ENCODE peak calls at places on chromosomes 16 and 17, in five cellular contexts. One of them, this sample, is unnamed.
A peak's percentile ranks its signal among the peaks of the same experiment; 100 is the strongest.

GRCh38 chr16:26606381-26607150 is 460.2 kb upstream of the C16orf82 start:
- DNase-seq in psoas muscle: no peak
- DNase-seq in cardiac muscle cell: no peak
- DNase-seq in endothelial cell: no peak
- DNase-seq in omental fat pad: no peak
- DNase-seq in this sample: no peak

GRCh38 chr17:41127371-41127770 is 3.4 kb upstream of the KRTAP4-12 start:
- DNase-seq in psoas muscle: no peak
- DNase-seq in cardiac muscle cell: no peak
- DNase-seq in endothelial cell: no peak
- DNase-seq in omental fat pad: no peak
- DNase-seq in this sample: no peak

GRCh38 chr16:72997141-72997542 is 50.8 kb downstream of the ZFHX3 start:
- DNase-seq in psoas muscle: peak; percentile 72
- DNase-seq in cardiac muscle cell: peak; percentile 81
- DNase-seq in endothelial cell: no peak
- DNase-seq in omental fat pad: no peak
- DNase-seq in this sample: no peak

GRCh38 chr16:50381679-50382440 is 13.1 kb upstream of the BRD7 start:
- DNase-seq in psoas muscle: no peak
- DNase-seq in cardiac muscle cell: no peak
- DNase-seq in endothelial cell: no peak
- DNase-seq in omental fat pad: no peak
- DNase-seq in this sample: no peak

GRCh38 chr16:28621756-28622155 is 11.9 kb upstream of the SULT1A1 start:
- DNase-seq in psoas muscle: no peak
- DNase-seq in cardiac muscle cell: no peak
- DNase-seq in endothelial cell: no peak
- DNase-seq in omental fat pad: no peak
- DNase-seq in this sample: no peak

GRCh38 chr17:11618861-11619566 is 20.7 kb downstream of the DNAH9 start:
- DNase-seq in psoas muscle: no peak
- DNase-seq in cardiac muscle cell: no peak
- DNase-seq in endothelial cell: no peak
- DNase-seq in omental fat pad: no peak
- DNase-seq in this sample: no peak

GRCh38 chr17:79478841-79479240 is 132.0 kb downstream of the RBFOX3 start:
- DNase-seq in psoas muscle: no peak
- DNase-seq in cardiac muscle cell: no peak
- DNase-seq in endothelial cell: no peak
- DNase-seq in omental fat pad: no peak
- DNase-seq in this sample: no peak

GRCh38 chr17:5500247-5500803 is 14.0 kb downstream of the MIS12 start:
- DNase-seq in psoas muscle: no peak
- DNase-seq in cardiac muscle cell: no peak
- DNase-seq in endothelial cell: peak; percentile 13
- DNase-seq in omental fat pad: no peak
- DNase-seq in this sample: no peak

GRCh38 chr17:51819341-51819740 is 339.2 kb downstream of the CA10 start:
- DNase-seq in psoas muscle: no peak
- DNase-seq in cardiac muscle cell: no peak
- DNase-seq in endothelial cell: no peak
- DNase-seq in omental fat pad: no peak
- DNase-seq in this sample: no peak

GRCh38 chr16:49216593-49216992 is 65.0 kb downstream of the CBLN1 start:
- DNase-seq in psoas muscle: no peak
- DNase-seq in cardiac muscle cell: no peak
- DNase-seq in endothelial cell: no peak
- DNase-seq in omental fat pad: no peak
- DNase-seq in this sample: no peak

GRCh38 chr16:23843143-23843542 is 7.4 kb downstream of the PRKCB start:
- DNase-seq in psoas muscle: no peak
- DNase-seq in cardiac muscle cell: no peak
- DNase-seq in endothelial cell: no peak
- DNase-seq in omental fat pad: no peak
- DNase-seq in this sample: no peak

GRCh38 chr16:11384956-11385586 is 39.8 kb downstream of the RMI2 start:
- DNase-seq in psoas muscle: no peak
- DNase-seq in cardiac muscle cell: no peak
- DNase-seq in endothelial cell: no peak
- DNase-seq in omental fat pad: no peak
- DNase-seq in this sample: no peak

GRCh38 chr16:11384184-11384955 is 39.1 kb downstream of the RMI2 start:
- DNase-seq in psoas muscle: no peak
- DNase-seq in cardiac muscle cell: no peak
- DNase-seq in endothelial cell: no peak
- DNase-seq in omental fat pad: no peak
- DNase-seq in this sample: no peak

GRCh38 chr16:11389083-11389482 is 43.8 kb downstream of the RMI2 start:
- DNase-seq in psoas muscle: no peak
- DNase-seq in cardiac muscle cell: no peak
- DNase-seq in endothelial cell: no peak
- DNase-seq in omental fat pad: no peak
- DNase-seq in this sample: no peak

GRCh38 chr16:11386054-11386680 is 40.9 kb downstream of the RMI2 start:
- DNase-seq in psoas muscle: no peak
- DNase-seq in cardiac muscle cell: no peak
- DNase-seq in endothelial cell: no peak
- DNase-seq in omental fat pad: no peak
- DNase-seq in this sample: no peak

GRCh38 chr16:11386791-11387546 is 41.7 kb downstream of the RMI2 start:
- DNase-seq in psoas muscle: peak; percentile 73
- DNase-seq in cardiac muscle cell: peak; percentile 58
- DNase-seq in endothelial cell: peak; percentile 74
- DNase-seq in omental fat pad: no peak
- DNase-seq in this sample: no peak
- TF ChIP-seq CTCF in psoas muscle: peak; percentile 41
- TF ChIP-seq CTCF in cardiac muscle cell: peak; percentile 78
- TF ChIP-seq CTCF in endothelial cell: peak; percentile 58
- TF ChIP-seq CTCF in omental fat pad: no peak
- TF ChIP-seq CTCF in this sample: peak; percentile 1

DNA sequence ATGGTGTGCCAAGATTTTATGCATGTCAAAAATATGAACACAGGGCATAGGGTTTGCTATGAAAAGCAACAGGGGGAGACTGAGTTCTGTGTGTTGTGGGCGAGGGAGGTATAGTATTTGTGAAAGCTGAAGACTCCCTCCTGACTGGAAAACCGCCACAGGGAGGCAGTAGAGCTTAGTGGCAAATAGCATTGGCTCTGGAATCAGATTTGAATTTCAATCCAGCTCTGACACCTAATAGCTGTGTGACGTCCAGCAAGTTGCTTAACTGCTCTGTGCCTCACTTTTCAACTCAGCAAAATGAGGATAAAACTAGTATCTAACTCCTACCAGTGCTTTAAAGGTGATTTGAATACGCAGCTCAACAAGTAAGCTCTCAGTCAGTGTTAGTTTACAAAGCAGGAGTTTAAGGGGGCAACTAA is 22.0 kb downstream of the KPNA2 start:
- DNase-seq in psoas muscle: no peak
- DNase-seq in cardiac muscle cell: peak; percentile 51
- DNase-seq in endothelial cell: peak; percentile 29
- DNase-seq in omental fat pad: no peak
- DNase-seq in this sample: no peak
- TF ChIP-seq CTCF in psoas muscle: peak; percentile 19
- TF ChIP-seq CTCF in cardiac muscle cell: peak; percentile 45
- TF ChIP-seq CTCF in endothelial cell: no peak
- TF ChIP-seq CTCF in omental fat pad: no peak
- TF ChIP-seq CTCF in this sample: peak; percentile 39

GRCh38 chr16:57092786-57093301 is 461 bp downstream of the CPNE2 start:
- DNase-seq in psoas muscle: peak; percentile 76
- DNase-seq in cardiac muscle cell: peak; percentile 35
- DNase-seq in endothelial cell: peak; percentile 62
- DNase-seq in omental fat pad: peak; percentile 37
- DNase-seq in this sample: no peak
- TF ChIP-seq CTCF in psoas muscle: peak; percentile 62
- TF ChIP-seq CTCF in cardiac muscle cell: peak; percentile 48
- TF ChIP-seq CTCF in endothelial cell: peak; percentile 74
- TF ChIP-seq CTCF in omental fat pad: no peak
- TF ChIP-seq CTCF in this sample: peak; percentile 39

DNA sequence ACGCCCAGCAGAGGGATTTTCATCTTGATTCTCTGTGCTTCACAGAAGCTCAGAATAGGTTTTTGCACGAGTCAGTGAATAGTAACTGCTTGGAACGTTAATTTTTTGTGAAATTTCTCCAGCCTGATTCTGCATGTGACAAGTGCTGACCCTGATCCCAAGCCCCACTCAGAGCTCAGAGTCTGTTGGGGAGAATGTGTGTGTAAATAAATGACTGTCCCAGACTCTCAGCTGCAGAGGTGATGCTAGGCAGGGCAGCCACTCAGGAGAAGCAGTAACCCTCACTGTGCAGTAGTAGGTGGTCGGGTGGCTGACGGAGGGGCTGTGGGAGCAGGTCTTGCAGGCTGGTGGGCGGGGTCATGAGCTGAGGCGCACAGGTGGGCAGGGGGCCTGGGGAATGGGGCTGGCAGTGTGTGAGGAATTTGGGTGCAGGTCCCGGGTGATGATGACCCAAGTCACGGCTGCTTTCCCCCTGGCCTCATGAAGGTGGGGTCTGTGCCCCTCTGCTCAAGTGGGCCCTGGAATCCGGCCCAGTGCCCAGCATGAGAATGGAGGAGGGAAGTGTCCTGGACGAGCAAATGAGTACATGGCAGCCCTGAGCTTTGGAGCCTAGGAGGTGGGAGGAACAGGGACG is 16.3 kb upstream of the FOXK2 start:
- DNase-seq in psoas muscle: no peak
- DNase-seq in cardiac muscle cell: no peak
- DNase-seq in endothelial cell: no peak
- DNase-seq in omental fat pad: no peak
- DNase-seq in this sample: no peak
- TF ChIP-seq CTCF in psoas muscle: no peak
- TF ChIP-seq CTCF in cardiac muscle cell: no peak
- TF ChIP-seq CTCF in endothelial cell: no peak
- TF ChIP-seq CTCF in omental fat pad: no peak
- TF ChIP-seq CTCF in this sample: no peak

GRCh38 chr16:2037115-2037514 is 10.4 kb downstream of the NHERF2 start:
- DNase-seq in psoas muscle: no peak
- DNase-seq in cardiac muscle cell: no peak
- DNase-seq in endothelial cell: no peak
- DNase-seq in omental fat pad: no peak
- DNase-seq in this sample: no peak
- TF ChIP-seq CTCF in psoas muscle: no peak
- TF ChIP-seq CTCF in cardiac muscle cell: no peak
- TF ChIP-seq CTCF in endothelial cell: no peak
- TF ChIP-seq CTCF in omental fat pad: no peak
- TF ChIP-seq CTCF in this sample: no peak

DNA sequence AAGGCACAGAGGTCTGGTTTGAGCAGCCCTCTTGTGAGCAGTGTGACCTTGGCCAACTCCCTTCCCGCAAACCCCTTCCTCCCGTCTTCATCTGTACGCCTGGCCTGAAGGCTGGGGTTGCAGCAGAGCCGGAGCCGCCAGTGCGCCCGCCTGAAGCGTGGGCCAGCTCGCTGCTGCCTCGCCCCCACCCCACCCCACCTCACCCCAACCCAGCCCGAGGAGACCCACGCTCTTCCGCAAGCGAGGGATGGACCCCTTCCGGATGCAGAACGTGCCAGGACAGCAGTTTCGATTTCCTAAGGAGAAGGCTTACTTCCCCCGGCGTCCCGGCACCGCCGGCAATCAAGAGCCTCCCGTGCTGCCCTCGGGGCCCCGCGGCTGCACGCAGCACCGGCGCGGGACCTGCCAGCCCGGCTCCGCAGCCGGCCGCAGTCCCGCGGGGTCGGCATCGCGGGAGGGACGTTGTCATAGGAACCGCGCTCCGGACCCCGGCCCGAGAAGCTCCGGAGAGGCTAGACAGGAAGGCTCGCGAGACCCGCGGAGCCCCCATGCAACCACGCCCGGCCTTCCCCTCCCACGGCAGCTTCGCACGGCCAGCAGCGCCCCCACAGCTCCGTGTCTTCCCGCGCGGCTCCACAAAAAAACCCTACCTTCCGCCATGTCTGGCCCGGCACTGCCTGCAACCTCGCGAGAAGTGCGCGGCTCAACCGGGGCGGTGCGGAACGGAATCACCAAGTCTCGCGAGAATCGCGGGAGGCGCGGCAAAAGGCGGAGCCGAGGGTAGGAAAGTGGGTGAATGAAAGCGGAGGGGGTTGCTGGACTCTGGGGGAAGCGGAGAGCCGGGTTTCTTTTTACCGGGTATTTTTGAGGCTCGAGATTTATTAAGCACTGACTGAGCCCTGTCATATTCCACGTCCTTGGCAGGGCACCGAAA is at the start of gene ANKFY1:
- DNase-seq in psoas muscle: peak; percentile 99
- DNase-seq in cardiac muscle cell: peak; percentile 95
- DNase-seq in endothelial cell: peak; percentile 99
- DNase-seq in omental fat pad: peak; percentile 89
- DNase-seq in this sample: peak; percentile 96
- TF ChIP-seq CTCF in psoas muscle: peak; percentile 8
- TF ChIP-seq CTCF in cardiac muscle cell: no peak
- TF ChIP-seq CTCF in endothelial cell: no peak
- TF ChIP-seq CTCF in omental fat pad: no peak
- TF ChIP-seq CTCF in this sample: no peak

GRCh38 chr16:80319181-80319580 is 221.6 kb upstream of the DYNLRB2 start:
- DNase-seq in psoas muscle: no peak
- DNase-seq in cardiac muscle cell: no peak
- DNase-seq in endothelial cell: no peak
- DNase-seq in omental fat pad: no peak
- DNase-seq in this sample: no peak
- TF ChIP-seq CTCF in psoas muscle: no peak
- TF ChIP-seq CTCF in cardiac muscle cell: no peak
- TF ChIP-seq CTCF in endothelial cell: no peak
- TF ChIP-seq CTCF in omental fat pad: no peak
- TF ChIP-seq CTCF in this sample: no peak

GRCh38 chr17:73956595-73957465 is 246.6 kb upstream of the RPL38 start:
- DNase-seq in psoas muscle: no peak
- DNase-seq in cardiac muscle cell: peak; percentile 50
- DNase-seq in endothelial cell: peak; percentile 89
- DNase-seq in omental fat pad: no peak
- DNase-seq in this sample: peak; percentile 74
- TF ChIP-seq CTCF in psoas muscle: peak; percentile 17
- TF ChIP-seq CTCF in cardiac muscle cell: peak; percentile 62
- TF ChIP-seq CTCF in endothelial cell: peak; percentile 74
- TF ChIP-seq CTCF in omental fat pad: no peak
- TF ChIP-seq CTCF in this sample: peak; percentile 77

GRCh38 chr17:38456031-38456815 is 28.0 kb downstream of the ARHGAP23 start:
- DNase-seq in psoas muscle: no peak
- DNase-seq in cardiac muscle cell: no peak
- DNase-seq in endothelial cell: no peak
- DNase-seq in omental fat pad: no peak
- DNase-seq in this sample: peak; percentile 62
- TF ChIP-seq CTCF in psoas muscle: no peak
- TF ChIP-seq CTCF in cardiac muscle cell: peak; percentile 47
- TF ChIP-seq CTCF in endothelial cell: no peak
- TF ChIP-seq CTCF in omental fat pad: no peak
- TF ChIP-seq CTCF in this sample: no peak